ENCODE peak calls at places on chromosomes 11 and 22, in eight cellular contexts. R is tibial nerve, M is Karpas-422, V is esophagus squamous epithelium, E is ovary, F is astrocyte of the spinal cord, W is substantia nigra, A is NCI-H345. N is an unnamed sample.

GRCh38 chr11:62444835-62445234 is 26.0 kb downstream of the SCGB1A1 start:
- DNase-seq in R (no peak), M (no peak), V (no peak), E (no peak), W (no peak), F (no peak), A (no peak), N (no peak)

GRCh38 chr22:45212992-45213751 is 27.5 kb downstream of the KIAA0930 start:
- DNase-seq in V (no peak), R (no peak), M (peak; percentile 71), F (peak; percentile 53), W (peak; percentile 53), A (no peak), E (no peak), N (peak; percentile 81)

GRCh38 chr11:73907191-73907590 is 30.4 kb downstream of the PAAF1 start:
- DNase-seq in A (no peak), W (no peak), F (no peak), M (no peak), R (no peak), V (no peak), E (no peak), N (no peak)

GRCh38 chr11:72875736-72876135 is 61.5 kb downstream of the ATG16L2 start:
- DNase-seq in W (no peak), A (no peak), F (no peak), E (no peak), M (no peak), V (no peak), R (no peak), N (no peak)

GRCh38 chr11:65287601-65288000 is 25.8 kb downstream of the POLA2 start:
- DNase-seq in M (no peak), A (no peak), E (no peak), W (no peak), F (no peak), V (no peak), R (no peak), N (no peak)

GRCh38 chr22:35642305-35642741 is 5.9 kb upstream of the APOL6 start:
- DNase-seq in F (no peak), R (no peak), A (no peak), E (peak; percentile 69), W (no peak), V (no peak), M (no peak), N (no peak)

GRCh38 chr11:123511037-123511870 is 81.2 kb downstream of the GRAMD1B start:
- DNase-seq in W (peak; percentile 86), E (peak; percentile 89), M (peak; percentile 89), A (peak; percentile 85), F (peak; percentile 91), R (peak; percentile 55), V (no peak), N (peak; percentile 93)

GRCh38 chr11:15577519-15577918 is 462.8 kb downstream of the INSC start:
- DNase-seq in V (no peak), E (no peak), F (no peak), W (no peak), M (no peak), A (no peak), R (no peak), N (no peak)

GRCh38 chr22:45230026-45230845 is 10.5 kb downstream of the KIAA0930 start:
- DNase-seq in V (no peak), M (no peak), A (no peak), F (no peak), W (no peak), E (no peak), R (no peak), N (no peak)

GRCh38 chr22:28299760-28300159 is 379.9 kb downstream of the TTC28 start:
- DNase-seq in M (no peak), V (no peak), W (no peak), E (peak; percentile 29), R (no peak), A (no peak), F (peak; percentile 41), N (no peak)

GRCh38 chr11:114291847-114292680 is 4.1 kb upstream of the NNMT start:
- DNase-seq in F (peak; percentile 90), W (no peak), A (no peak), E (no peak), R (no peak), V (no peak), M (no peak), N (no peak)

GRCh38 chr11:69290791-69291190 is 3.2 kb upstream of the MYEOV start:
- DNase-seq in M (no peak), E (no peak), F (no peak), W (no peak), A (no peak), R (no peak), V (no peak), N (no peak)

GRCh38 chr11:79139900-79140299 is 300.9 kb downstream of the TENM4 start:
- DNase-seq in M (peak; percentile 46), F (no peak), V (no peak), E (no peak), W (no peak), R (no peak), A (no peak), N (no peak)

GRCh38 chr11:66892926-66893325 is 36.1 kb downstream of the LRFN4 start:
- DNase-seq in R (no peak), A (no peak), W (no peak), V (no peak), F (no peak), M (no peak), E (no peak), N (no peak)

GRCh38 chr11:107619926-107620325 is 29.0 kb downstream of the ELMOD1 start:
- DNase-seq in E (no peak), V (no peak), R (no peak), M (no peak), W (no peak), F (peak; percentile 22), A (no peak), N (no peak)

GRCh38 chr11:74520316-74520715 is 26.8 kb upstream of the LIPT2 start:
- DNase-seq in W (no peak), R (no peak), A (no peak), E (no peak), M (no peak), F (no peak), V (no peak), N (no peak)

GRCh38 chr11:78690588-78690987 is 115.9 kb upstream of the NARS2 start:
- DNase-seq in W (no peak), A (no peak), E (no peak), M (no peak), R (no peak), V (no peak), F (peak; percentile 31), N (no peak)

GRCh38 chr11:120563698-120564572 is 52.4 kb downstream of the GRIK4 start:
- DNase-seq in A (peak; percentile 41), W (peak; percentile 87), V (no peak), M (no peak), R (no peak), E (peak; percentile 81), F (peak; percentile 15), N (peak; percentile 89)

GRCh38 chr22:43094085-43094484 is 4.9 kb upstream of the TTLL1 start:
- DNase-seq in A (peak; percentile 61), R (no peak), W (no peak), V (no peak), E (no peak), M (peak; percentile 68), F (no peak), N (no peak)

GRCh38 chr11:83159901-83160865 is 3.3 kb downstream of the PCF11 start:
- DNase-seq in R (no peak), W (no peak), A (no peak), E (no peak), M (peak; percentile 66), V (no peak), F (peak; percentile 27), N (no peak)

GRCh38 chr11:77073328-77074001 is 6.7 kb downstream of the CAPN5 start:
- DNase-seq in E (peak; percentile 92), A (no peak), R (peak; percentile 85), F (peak; percentile 90), M (no peak), W (peak; percentile 39), V (no peak), N (peak; percentile 74)

GRCh38 chr11:24391165-24391564 is 105.7 kb upstream of the LUZP2 start:
- DNase-seq in R (no peak), W (no peak), V (no peak), M (no peak), E (no peak), F (peak; percentile 25), A (no peak), N (no peak)

GRCh38 chr11:12258451-12258850 is 118.9 kb upstream of the PARVA start:
- DNase-seq in A (no peak), W (no peak), V (no peak), E (no peak), F (peak; percentile 41), M (no peak), R (no peak), N (no peak)